ENCODE peak calls at places on chromosomes 3 and 15, in six cellular contexts. I is body of pancreas; S is activated T-helper 1 cell treated with Interleukin-2 at 50 U/mL for 16 hours; G is endothelial cell; C is CD4-positive, alpha-beta memory T cell; W is foreskin keratinocyte. F is an unnamed sample.

GRCh38 chr15:35740761-35741160 is 194.8 kb upstream of the DPH6 start:
- DNase-seq in I (no peak), S (no peak), G (no peak), C (no peak), W (no peak), F (no peak)

GRCh38 chr15:49751191-49751590 is 130.3 kb downstream of the DTWD1 start:
- DNase-seq in I (no peak), S (no peak), G (no peak), C (no peak), W (no peak), F (no peak)

GRCh38 chr3:136267235-136267634 is 17.1 kb downstream of the PCCB start:
- DNase-seq in I (no peak), S (no peak), G (no peak), C (no peak), W (no peak), F (no peak)

GRCh38 chr3:141457624-141458236 is 29.1 kb upstream of the RASA2 start:
- DNase-seq in I (no peak), S (no peak), G (no peak), C (no peak), W (peak), F (peak)

GRCh38 chr15:70096215-70096974 is 1.3 kb downstream of the TLE3 start:
- DNase-seq in I (peak), S (peak), G (peak), C (peak), W (peak), F (no peak)

GRCh38 chr15:72306211-72306785 is 13.7 kb downstream of the CELF6 start:
- DNase-seq in I (no peak), S (peak), G (peak), C (peak), W (no peak), F (no peak)

GRCh38 chr15:65223996-65224395 is 12.7 kb upstream of the CILP start:
- DNase-seq in I (no peak), S (no peak), G (no peak), C (no peak), W (no peak), F (no peak)

GRCh38 chr3:127484601-127485388 is 105.7 kb downstream of the TPRA1 start:
- DNase-seq in I (no peak), S (no peak), G (peak), C (no peak), W (no peak), F (no peak)

GRCh38 chr3:100978036-100978659 is 15.1 kb downstream of the ABI3BP start:
- DNase-seq in I (no peak), S (no peak), G (no peak), C (no peak), W (no peak), F (no peak)

GRCh38 chr3:113079532-113079931 is 88.7 kb downstream of the GTPBP8 start:
- DNase-seq in I (no peak), S (no peak), G (no peak), C (no peak), W (no peak), F (no peak)

GRCh38 chr15:25766421-25766820 is 96.7 kb downstream of the ATP10A start:
- DNase-seq in I (no peak), S (no peak), G (no peak), C (no peak), W (no peak), F (peak)

GRCh38 chr3:57917611-57918010 is 90.6 kb upstream of the FLNB start:
- DNase-seq in I (no peak), S (no peak), G (no peak), C (no peak), W (no peak), F (no peak)

GRCh38 chr15:61634837-61635236 is 405.7 kb upstream of the RORA start:
- DNase-seq in I (no peak), S (no peak), G (no peak), C (no peak), W (no peak), F (no peak)

GRCh38 chr3:48682786-48683185 is 2.9 kb downstream of the NCKIPSD start:
- DNase-seq in I (no peak), S (no peak), G (no peak), C (no peak), W (no peak), F (no peak)

GRCh38 chr3:15243822-15244482 is 37.9 kb downstream of the CAPN7 start:
- DNase-seq in I (no peak), S (no peak), G (no peak), C (no peak), W (no peak), F (no peak)

GRCh38 chr3:50230833-50231125 is 5.2 kb upstream of the GNAI2 start:
- DNase-seq in I (no peak), S (no peak), G (no peak), C (no peak), W (no peak), F (no peak)

GRCh38 chr3:46231323-46231722 is 10.9 kb upstream of the CCR3 start:
- DNase-seq in I (no peak), S (no peak), G (no peak), C (no peak), W (no peak), F (no peak)

GRCh38 chr3:18758047-18758704 is 333.0 kb upstream of the SATB1 start:
- DNase-seq in I (peak), S (no peak), G (peak), C (peak), W (peak), F (no peak)

GRCh38 chr3:184691397-184692131 is 20.3 kb downstream of the MAGEF1 start:
- DNase-seq in I (no peak), S (no peak), G (no peak), C (no peak), W (no peak), F (no peak)

GRCh38 chr3:186093271-186093900 is 15.5 kb downstream of the ETV5 start:
- DNase-seq in I (peak), S (no peak), G (peak), C (no peak), W (no peak), F (no peak)

GRCh38 chr15:58616171-58616570 is 133.3 kb downstream of the ADAM10 start:
- DNase-seq in I (no peak), S (no peak), G (no peak), C (no peak), W (no peak), F (no peak)

GRCh38 chr3:59411176-59411575 is 361.4 kb upstream of the CFAP20DC start:
- DNase-seq in I (no peak), S (no peak), G (no peak), C (no peak), W (no peak), F (no peak)

GRCh38 chr15:32993285-32993684 is 201.2 kb downstream of the FMN1 start:
- DNase-seq in I (no peak), S (no peak), G (no peak), C (no peak), W (no peak), F (no peak)

GRCh38 chr3:71104090-71104489 is 479.4 kb downstream of the FOXP1 start:
- DNase-seq in I (no peak), S (no peak), G (no peak), C (no peak), W (no peak), F (no peak)

GRCh38 chr15:38391186-38391585 is 62.7 kb upstream of the FAM98B start:
- DNase-seq in I (no peak), S (no peak), G (no peak), C (no peak), W (no peak), F (no peak)

GRCh38 chr15:81312790-81313543 is 11.0 kb downstream of the STARD5 start:
- DNase-seq in I (peak), S (no peak), G (no peak), C (no peak), W (peak), F (peak)

GRCh38 chr3:142863010-142863787 is 25.7 kb downstream of the PCOLCE2 start:
- DNase-seq in I (no peak), S (no peak), G (no peak), C (no peak), W (peak), F (no peak)

F was measured in gastrocnemius medialis.